ENCODE peak calls at places on chromosome 1, in nine cellular contexts. L is neural progenitor cell, M is kidney, Q is cardiac muscle cell, R is endothelial cell of umbilical vein, V is thoracic aorta, O is upper lobe of left lung, H is tibial nerve, I is heart right ventricle. G is an unnamed sample.

GRCh38 chr1:113681596-113682337 is 77.5 kb downstream of the PHTF1 start:
- DNase-seq in L (no peak), M (no peak), Q (no peak), R (no peak), V (no peak), O (no peak), H (no peak), I (no peak), G (no peak)

GRCh38 chr1:155174334-155175280 is 958 bp downstream of the TRIM46 start:
- DNase-seq in L (peak; percentile 81), M (peak; percentile 85), Q (peak; percentile 38), R (peak; percentile 24), V (no peak), O (no peak), H (no peak), I (peak; percentile 3), G (peak; percentile 55)

GRCh38 chr1:78005755-78006154 is 1.0 kb downstream of the DNAJB4 start:
- DNase-seq in L (no peak), M (no peak), Q (peak; percentile 93), R (peak; percentile 91), V (no peak), O (no peak), H (peak; percentile 48), I (peak; percentile 64), G (no peak)

GRCh38 chr1:83129107-83129506 is 869.8 kb downstream of the TTLL7 start:
- DNase-seq in L (no peak), M (no peak), Q (no peak), R (no peak), V (no peak), O (no peak), H (no peak), I (no peak), G (no peak)

GRCh38 chr1:236689713-236690569 is 3.6 kb downstream of the ACTN2 start:
- DNase-seq in L (no peak), M (no peak), Q (no peak), R (no peak), V (no peak), O (no peak), H (no peak), I (peak; percentile 28), G (no peak)

GRCh38 chr1:169115891-169116585 is 9.5 kb downstream of the ATP1B1 start:
- DNase-seq in L (no peak), M (peak; percentile 90), Q (peak; percentile 32), R (no peak), V (no peak), O (peak; percentile 87), H (peak; percentile 34), I (peak; percentile 66), G (no peak)

GRCh38 chr1:33841516-33841915 is 22.4 kb upstream of the HMGB4 start:
- DNase-seq in L (no peak), M (no peak), Q (no peak), R (no peak), V (no peak), O (no peak), H (no peak), I (no peak), G (no peak)

GRCh38 chr1:178643871-178644270 is 81.2 kb upstream of the RALGPS2 start:
- DNase-seq in L (no peak), M (no peak), Q (no peak), R (no peak), V (no peak), O (no peak), H (no peak), I (no peak), G (no peak)

GRCh38 chr1:78490861-78491310 is at the start of gene PTGFR:
- DNase-seq in L (peak; percentile 69), M (peak; percentile 64), Q (peak; percentile 46), R (peak; percentile 21), V (no peak), O (peak; percentile 36), H (peak; percentile 55), I (no peak), G (no peak)

GRCh38 chr1:181777812-181778211 is 283.7 kb downstream of the ZNF648 start:
- DNase-seq in L (no peak), M (no peak), Q (no peak), R (no peak), V (no peak), O (no peak), H (no peak), I (no peak), G (no peak)

GRCh38 chr1:172390620-172391491 is 29.6 kb upstream of the C1orf105 start:
- DNase-seq in L (peak; percentile 23), M (peak; percentile 83), Q (no peak), R (peak; percentile 28), V (no peak), O (peak; percentile 44), H (peak; percentile 39), I (peak; percentile 26), G (no peak)

GRCh38 chr1:18410407-18410806 is 70.3 kb upstream of the KLHDC7A start:
- DNase-seq in L (peak; percentile 25), M (no peak), Q (no peak), R (no peak), V (no peak), O (no peak), H (no peak), I (no peak), G (no peak)

GRCh38 chr1:18408656-18409370 is 71.9 kb upstream of the KLHDC7A start:
- DNase-seq in L (no peak), M (no peak), Q (no peak), R (no peak), V (no peak), O (no peak), H (no peak), I (no peak), G (no peak)

GRCh38 chr1:18411321-18411720 is 69.4 kb upstream of the KLHDC7A start:
- DNase-seq in L (no peak), M (no peak), Q (no peak), R (no peak), V (no peak), O (no peak), H (no peak), I (no peak), G (no peak)

GRCh38 chr1:18411820-18412641 is 68.7 kb upstream of the KLHDC7A start:
- DNase-seq in L (peak; percentile 56), M (no peak), Q (no peak), R (no peak), V (no peak), O (no peak), H (no peak), I (no peak), G (no peak)

GRCh38 chr1:18409609-18410237 is 71.0 kb upstream of the KLHDC7A start:
- DNase-seq in L (no peak), M (no peak), Q (no peak), R (no peak), V (no peak), O (no peak), H (no peak), I (no peak), G (no peak)
- TF ChIP-seq CTCF in L (no peak), M (no peak), Q (no peak), R (no peak), V (no peak), O (no peak), H (no peak), I (no peak), G (no peak)

GRCh38 chr1:3717715-3718601 is 34.3 kb upstream of the CCDC27 start:
- DNase-seq in L (peak; percentile 88), M (no peak), Q (no peak), R (no peak), V (no peak), O (no peak), H (no peak), I (no peak), G (no peak)
- H3K4me1 ChIP-seq in L (no peaks in the 10 kb centered on the region), M (no peaks in the 10 kb centered on the region), Q (peaks cover 4% of the 10 kb centered on the region), R (no peaks in the 10 kb centered on the region), V (peaks cover 8% of the 10 kb centered on the region), O (peaks cover 16% of the 10 kb centered on the region), H (no peaks in the 10 kb centered on the region), I (peaks cover 17% of the 10 kb centered on the region), G (no peaks in the 10 kb centered on the region)

GRCh38 chr1:162323023-162323422 is 53.6 kb downstream of the SPATA46 start:
- DNase-seq in L (no peak), M (no peak), Q (no peak), R (no peak), V (no peak), O (no peak), H (no peak), I (no peak), G (no peak)

GRCh38 chr1:162317659-162318058 is 59.0 kb downstream of the SPATA46 start:
- DNase-seq in L (no peak), M (no peak), Q (no peak), R (no peak), V (no peak), O (no peak), H (no peak), I (no peak), G (no peak)

GRCh38 chr1:162319510-162320160 is 57.0 kb downstream of the SPATA46 start:
- DNase-seq in L (no peak), M (no peak), Q (peak; percentile 74), R (no peak), V (no peak), O (no peak), H (no peak), I (no peak), G (no peak)

GRCh38 chr1:162324391-162324790 is 52.3 kb downstream of the SPATA46 start:
- DNase-seq in L (no peak), M (no peak), Q (no peak), R (no peak), V (no peak), O (no peak), H (no peak), I (no peak), G (no peak)

GRCh38 chr1:162321809-162322422 is 54.7 kb downstream of the SPATA46 start:
- DNase-seq in L (no peak), M (no peak), Q (no peak), R (no peak), V (no peak), O (no peak), H (no peak), I (no peak), G (no peak)
- TF ChIP-seq CTCF in L (no peak), M (no peak), Q (no peak), R (no peak), V (no peak), O (no peak), H (no peak), I (no peak), G (no peak)

GRCh38 chr1:54326577-54327385 is 79.4 kb downstream of the SSBP3 start:
- DNase-seq in L (no peak), M (no peak), Q (no peak), R (no peak), V (no peak), O (no peak), H (no peak), I (no peak), G (no peak)

GRCh38 chr1:54324750-54325704 is 81.2 kb downstream of the SSBP3 start:
- DNase-seq in L (no peak), M (no peak), Q (peak; percentile 38), R (no peak), V (no peak), O (no peak), H (peak; percentile 27), I (no peak), G (no peak)

GRCh38 chr1:54324031-54324654 is 82.1 kb downstream of the SSBP3 start:
- DNase-seq in L (peak; percentile 55), M (no peak), Q (peak; percentile 57), R (no peak), V (no peak), O (no peak), H (no peak), I (peak; percentile 32), G (no peak)

GRCh38 chr1:54325705-54326461 is 80.3 kb downstream of the SSBP3 start:
- DNase-seq in L (no peak), M (no peak), Q (no peak), R (peak; percentile 61), V (no peak), O (no peak), H (no peak), I (peak; percentile 38), G (no peak)

GRCh38 chr1:54323324-54323739 is 82.9 kb downstream of the SSBP3 start:
- DNase-seq in L (no peak), M (no peak), Q (no peak), R (no peak), V (no peak), O (peak; percentile 45), H (no peak), I (no peak), G (no peak)
- H3K4me1 ChIP-seq in L (peaks cover 65% of the 10 kb centered on the region), M (peaks cover 11% of the 10 kb centered on the region), Q (peaks cover 58% of the 10 kb centered on the region), R (peaks cover 35% of the 10 kb centered on the region), V (peaks cover 47% of the 10 kb centered on the region), O (peaks cover 33% of the 10 kb centered on the region), H (no peaks in the 10 kb centered on the region), I (peaks cover 58% of the 10 kb centered on the region), G (peaks cover 28% of the 10 kb centered on the region)